ENCODE peak calls at places on chromosomes 7 and 10, in nine cellular contexts. One of them, this sample, is unnamed.

GRCh38 chr10:114308470-114309110 is 69.5 kb downstream of the VWA2 start:
- DNase-seq in thoracic aorta: no peak
- DNase-seq in Kasumi-1: no peak
- DNase-seq in stimulated activated CD8-positive, alpha-beta memory T cell treated with anti-CD3 and anti-CD28 coated beads, Interleukin-15, amount 100 ng/mL, for 24 hours: no peak
- DNase-seq in stimulated activated CD4-positive, alpha-beta T cell treated with anti-CD3 and anti-CD28 coated beads, Interleukin-2, amount 100 ng/mL, for 48 hours: no peak
- DNase-seq in spleen: peak
- DNase-seq in NCI-H446: no peak
- DNase-seq in nucleus accumbens: no peak
- DNase-seq in body of pancreas: no peak
- DNase-seq in this sample: no peak

GRCh38 chr10:124798781-124799180 is 2.8 kb upstream of the ABRAXAS2 start:
- DNase-seq in spleen: no peak
- DNase-seq in body of pancreas: no peak
- DNase-seq in NCI-H446: no peak
- DNase-seq in nucleus accumbens: no peak
- DNase-seq in Kasumi-1: no peak
- DNase-seq in thoracic aorta: no peak
- DNase-seq in stimulated activated CD8-positive, alpha-beta memory T cell treated with anti-CD3 and anti-CD28 coated beads, Interleukin-15, amount 100 ng/mL, for 24 hours: no peak
- DNase-seq in stimulated activated CD4-positive, alpha-beta T cell treated with anti-CD3 and anti-CD28 coated beads, Interleukin-2, amount 100 ng/mL, for 48 hours: no peak
- DNase-seq in this sample: no peak

GRCh38 chr10:28367419-28367818 is 64.6 kb upstream of the MPP7 start:
- DNase-seq in body of pancreas: no peak
- DNase-seq in Kasumi-1: no peak
- DNase-seq in thoracic aorta: no peak
- DNase-seq in nucleus accumbens: no peak
- DNase-seq in stimulated activated CD4-positive, alpha-beta T cell treated with anti-CD3 and anti-CD28 coated beads, Interleukin-2, amount 100 ng/mL, for 48 hours: no peak
- DNase-seq in spleen: no peak
- DNase-seq in NCI-H446: no peak
- DNase-seq in stimulated activated CD8-positive, alpha-beta memory T cell treated with anti-CD3 and anti-CD28 coated beads, Interleukin-15, amount 100 ng/mL, for 24 hours: no peak
- DNase-seq in this sample: no peak

GRCh38 chr10:86752311-86752710 is 4.1 kb upstream of the BMPR1A start:
- DNase-seq in stimulated activated CD8-positive, alpha-beta memory T cell treated with anti-CD3 and anti-CD28 coated beads, Interleukin-15, amount 100 ng/mL, for 24 hours: no peak
- DNase-seq in Kasumi-1: no peak
- DNase-seq in stimulated activated CD4-positive, alpha-beta T cell treated with anti-CD3 and anti-CD28 coated beads, Interleukin-2, amount 100 ng/mL, for 48 hours: no peak
- DNase-seq in body of pancreas: no peak
- DNase-seq in thoracic aorta: no peak
- DNase-seq in nucleus accumbens: no peak
- DNase-seq in spleen: no peak
- DNase-seq in NCI-H446: no peak
- DNase-seq in this sample: no peak

GRCh38 chr10:129959544-129960492 is 4.3 kb downstream of the EBF3 start:
- DNase-seq in body of pancreas: no peak
- DNase-seq in spleen: peak
- DNase-seq in stimulated activated CD4-positive, alpha-beta T cell treated with anti-CD3 and anti-CD28 coated beads, Interleukin-2, amount 100 ng/mL, for 48 hours: no peak
- DNase-seq in nucleus accumbens: no peak
- DNase-seq in Kasumi-1: no peak
- DNase-seq in stimulated activated CD8-positive, alpha-beta memory T cell treated with anti-CD3 and anti-CD28 coated beads, Interleukin-15, amount 100 ng/mL, for 24 hours: no peak
- DNase-seq in thoracic aorta: no peak
- DNase-seq in NCI-H446: peak
- DNase-seq in this sample: no peak

GRCh38 chr10:132397671-132398565 is 918 bp downstream of the PWWP2B start:
- DNase-seq in NCI-H446: no peak
- DNase-seq in Kasumi-1: peak
- DNase-seq in stimulated activated CD4-positive, alpha-beta T cell treated with anti-CD3 and anti-CD28 coated beads, Interleukin-2, amount 100 ng/mL, for 48 hours: peak
- DNase-seq in spleen: peak
- DNase-seq in stimulated activated CD8-positive, alpha-beta memory T cell treated with anti-CD3 and anti-CD28 coated beads, Interleukin-15, amount 100 ng/mL, for 24 hours: no peak
- DNase-seq in thoracic aorta: no peak
- DNase-seq in body of pancreas: peak
- DNase-seq in nucleus accumbens: peak
- DNase-seq in this sample: no peak

GRCh38 chr7:140640727-140641531 is at the start of gene DENND2A:
- DNase-seq in stimulated activated CD8-positive, alpha-beta memory T cell treated with anti-CD3 and anti-CD28 coated beads, Interleukin-15, amount 100 ng/mL, for 24 hours: no peak
- DNase-seq in spleen: peak
- DNase-seq in Kasumi-1: no peak
- DNase-seq in NCI-H446: peak
- DNase-seq in stimulated activated CD4-positive, alpha-beta T cell treated with anti-CD3 and anti-CD28 coated beads, Interleukin-2, amount 100 ng/mL, for 48 hours: no peak
- DNase-seq in nucleus accumbens: peak
- DNase-seq in thoracic aorta: no peak
- DNase-seq in body of pancreas: peak
- DNase-seq in this sample: peak

GRCh38 chr7:102281785-102282184 is 4.9 kb upstream of the SH2B2 start:
- DNase-seq in stimulated activated CD8-positive, alpha-beta memory T cell treated with anti-CD3 and anti-CD28 coated beads, Interleukin-15, amount 100 ng/mL, for 24 hours: no peak
- DNase-seq in thoracic aorta: no peak
- DNase-seq in body of pancreas: no peak
- DNase-seq in spleen: no peak
- DNase-seq in NCI-H446: no peak
- DNase-seq in nucleus accumbens: no peak
- DNase-seq in stimulated activated CD4-positive, alpha-beta T cell treated with anti-CD3 and anti-CD28 coated beads, Interleukin-2, amount 100 ng/mL, for 48 hours: no peak
- DNase-seq in Kasumi-1: no peak
- DNase-seq in this sample: no peak

GRCh38 chr10:15419279-15419874 is 48.3 kb upstream of the FAM171A1 start:
- DNase-seq in stimulated activated CD4-positive, alpha-beta T cell treated with anti-CD3 and anti-CD28 coated beads, Interleukin-2, amount 100 ng/mL, for 48 hours: peak
- DNase-seq in thoracic aorta: no peak
- DNase-seq in spleen: no peak
- DNase-seq in nucleus accumbens: peak
- DNase-seq in stimulated activated CD8-positive, alpha-beta memory T cell treated with anti-CD3 and anti-CD28 coated beads, Interleukin-15, amount 100 ng/mL, for 24 hours: no peak
- DNase-seq in NCI-H446: peak
- DNase-seq in body of pancreas: peak
- DNase-seq in Kasumi-1: peak
- DNase-seq in this sample: no peak

GRCh38 chr10:43906470-43906869 is 257.8 kb upstream of the ZNF32 start:
- DNase-seq in NCI-H446: no peak
- DNase-seq in nucleus accumbens: no peak
- DNase-seq in thoracic aorta: no peak
- DNase-seq in stimulated activated CD4-positive, alpha-beta T cell treated with anti-CD3 and anti-CD28 coated beads, Interleukin-2, amount 100 ng/mL, for 48 hours: no peak
- DNase-seq in spleen: no peak
- DNase-seq in stimulated activated CD8-positive, alpha-beta memory T cell treated with anti-CD3 and anti-CD28 coated beads, Interleukin-15, amount 100 ng/mL, for 24 hours: no peak
- DNase-seq in Kasumi-1: no peak
- DNase-seq in body of pancreas: no peak
- DNase-seq in this sample: no peak

GRCh38 chr7:47401571-47402570 is 180.0 kb downstream of the TNS3 start:
- DNase-seq in Kasumi-1: no peak
- DNase-seq in NCI-H446: no peak
- DNase-seq in nucleus accumbens: no peak
- DNase-seq in stimulated activated CD8-positive, alpha-beta memory T cell treated with anti-CD3 and anti-CD28 coated beads, Interleukin-15, amount 100 ng/mL, for 24 hours: no peak
- DNase-seq in thoracic aorta: no peak
- DNase-seq in spleen: peak
- DNase-seq in body of pancreas: no peak
- DNase-seq in stimulated activated CD4-positive, alpha-beta T cell treated with anti-CD3 and anti-CD28 coated beads, Interleukin-2, amount 100 ng/mL, for 48 hours: no peak
- DNase-seq in this sample: no peak

GRCh38 chr10:74949843-74950765 is 123.7 kb downstream of the KAT6B start:
- DNase-seq in body of pancreas: no peak
- DNase-seq in thoracic aorta: no peak
- DNase-seq in NCI-H446: no peak
- DNase-seq in nucleus accumbens: no peak
- DNase-seq in Kasumi-1: no peak
- DNase-seq in spleen: no peak
- DNase-seq in stimulated activated CD4-positive, alpha-beta T cell treated with anti-CD3 and anti-CD28 coated beads, Interleukin-2, amount 100 ng/mL, for 48 hours: no peak
- DNase-seq in stimulated activated CD8-positive, alpha-beta memory T cell treated with anti-CD3 and anti-CD28 coated beads, Interleukin-15, amount 100 ng/mL, for 24 hours: no peak
- DNase-seq in this sample: no peak

GRCh38 chr7:96538632-96539031 is 171.0 kb downstream of the SEM1 start:
- DNase-seq in stimulated activated CD4-positive, alpha-beta T cell treated with anti-CD3 and anti-CD28 coated beads, Interleukin-2, amount 100 ng/mL, for 48 hours: no peak
- DNase-seq in NCI-H446: no peak
- DNase-seq in Kasumi-1: peak
- DNase-seq in nucleus accumbens: no peak
- DNase-seq in stimulated activated CD8-positive, alpha-beta memory T cell treated with anti-CD3 and anti-CD28 coated beads, Interleukin-15, amount 100 ng/mL, for 24 hours: no peak
- DNase-seq in spleen: no peak
- DNase-seq in thoracic aorta: no peak
- DNase-seq in body of pancreas: no peak
- DNase-seq in this sample: no peak

GRCh38 chr7:108442039-108442568 is 14.1 kb downstream of the NRCAM start:
- DNase-seq in stimulated activated CD8-positive, alpha-beta memory T cell treated with anti-CD3 and anti-CD28 coated beads, Interleukin-15, amount 100 ng/mL, for 24 hours: no peak
- DNase-seq in NCI-H446: peak
- DNase-seq in Kasumi-1: no peak
- DNase-seq in nucleus accumbens: no peak
- DNase-seq in spleen: no peak
- DNase-seq in body of pancreas: no peak
- DNase-seq in stimulated activated CD4-positive, alpha-beta T cell treated with anti-CD3 and anti-CD28 coated beads, Interleukin-2, amount 100 ng/mL, for 48 hours: peak
- DNase-seq in thoracic aorta: no peak
- DNase-seq in this sample: no peak

GRCh38 chr10:13773043-13773442 is 186.3 kb downstream of the PRPF18 start:
- DNase-seq in stimulated activated CD8-positive, alpha-beta memory T cell treated with anti-CD3 and anti-CD28 coated beads, Interleukin-15, amount 100 ng/mL, for 24 hours: no peak
- DNase-seq in spleen: no peak
- DNase-seq in Kasumi-1: no peak
- DNase-seq in NCI-H446: no peak
- DNase-seq in body of pancreas: no peak
- DNase-seq in nucleus accumbens: no peak
- DNase-seq in stimulated activated CD4-positive, alpha-beta T cell treated with anti-CD3 and anti-CD28 coated beads, Interleukin-2, amount 100 ng/mL, for 48 hours: no peak
- DNase-seq in thoracic aorta: no peak
- DNase-seq in this sample: no peak

GRCh38 chr7:29289156-29290021 is 94.8 kb downstream of the CHN2 start:
- DNase-seq in spleen: peak
- DNase-seq in Kasumi-1: no peak
- DNase-seq in body of pancreas: peak
- DNase-seq in stimulated activated CD4-positive, alpha-beta T cell treated with anti-CD3 and anti-CD28 coated beads, Interleukin-2, amount 100 ng/mL, for 48 hours: no peak
- DNase-seq in thoracic aorta: no peak
- DNase-seq in NCI-H446: peak
- DNase-seq in nucleus accumbens: peak
- DNase-seq in stimulated activated CD8-positive, alpha-beta memory T cell treated with anti-CD3 and anti-CD28 coated beads, Interleukin-15, amount 100 ng/mL, for 24 hours: no peak
- DNase-seq in this sample: no peak

GRCh38 chr10:44258019-44258418 is 126.9 kb downstream of the CXCL12 start:
- DNase-seq in thoracic aorta: no peak
- DNase-seq in spleen: no peak
- DNase-seq in stimulated activated CD4-positive, alpha-beta T cell treated with anti-CD3 and anti-CD28 coated beads, Interleukin-2, amount 100 ng/mL, for 48 hours: no peak
- DNase-seq in Kasumi-1: no peak
- DNase-seq in NCI-H446: no peak
- DNase-seq in stimulated activated CD8-positive, alpha-beta memory T cell treated with anti-CD3 and anti-CD28 coated beads, Interleukin-15, amount 100 ng/mL, for 24 hours: no peak
- DNase-seq in nucleus accumbens: no peak
- DNase-seq in body of pancreas: no peak
- DNase-seq in this sample: no peak

GRCh38 chr7:117047496-117047895 is 94.2 kb downstream of the ST7 start:
- DNase-seq in thoracic aorta: no peak
- DNase-seq in stimulated activated CD8-positive, alpha-beta memory T cell treated with anti-CD3 and anti-CD28 coated beads, Interleukin-15, amount 100 ng/mL, for 24 hours: no peak
- DNase-seq in Kasumi-1: no peak
- DNase-seq in spleen: no peak
- DNase-seq in NCI-H446: no peak
- DNase-seq in body of pancreas: no peak
- DNase-seq in nucleus accumbens: no peak
- DNase-seq in stimulated activated CD4-positive, alpha-beta T cell treated with anti-CD3 and anti-CD28 coated beads, Interleukin-2, amount 100 ng/mL, for 48 hours: no peak
- DNase-seq in this sample: no peak

GRCh38 chr10:74544106-74544505 is 282.3 kb upstream of the KAT6B start:
- DNase-seq in spleen: no peak
- DNase-seq in nucleus accumbens: no peak
- DNase-seq in body of pancreas: no peak
- DNase-seq in NCI-H446: no peak
- DNase-seq in Kasumi-1: no peak
- DNase-seq in thoracic aorta: no peak
- DNase-seq in stimulated activated CD4-positive, alpha-beta T cell treated with anti-CD3 and anti-CD28 coated beads, Interleukin-2, amount 100 ng/mL, for 48 hours: no peak
- DNase-seq in stimulated activated CD8-positive, alpha-beta memory T cell treated with anti-CD3 and anti-CD28 coated beads, Interleukin-15, amount 100 ng/mL, for 24 hours: no peak
- DNase-seq in this sample: no peak

GRCh38 chr7:142632291-142633134 is 116.8 kb upstream of the PRSS1 start:
- DNase-seq in body of pancreas: peak
- DNase-seq in stimulated activated CD8-positive, alpha-beta memory T cell treated with anti-CD3 and anti-CD28 coated beads, Interleukin-15, amount 100 ng/mL, for 24 hours: peak
- DNase-seq in NCI-H446: peak
- DNase-seq in Kasumi-1: peak
- DNase-seq in spleen: peak
- DNase-seq in thoracic aorta: no peak
- DNase-seq in nucleus accumbens: peak
- DNase-seq in stimulated activated CD4-positive, alpha-beta T cell treated with anti-CD3 and anti-CD28 coated beads, Interleukin-2, amount 100 ng/mL, for 48 hours: peak
- DNase-seq in this sample: no peak

GRCh38 chr7:71393661-71394060 is 261.7 kb downstream of the GALNT17 start:
- DNase-seq in thoracic aorta: no peak
- DNase-seq in body of pancreas: no peak
- DNase-seq in Kasumi-1: no peak
- DNase-seq in stimulated activated CD8-positive, alpha-beta memory T cell treated with anti-CD3 and anti-CD28 coated beads, Interleukin-15, amount 100 ng/mL, for 24 hours: no peak
- DNase-seq in nucleus accumbens: no peak
- DNase-seq in spleen: no peak
- DNase-seq in NCI-H446: no peak
- DNase-seq in stimulated activated CD4-positive, alpha-beta T cell treated with anti-CD3 and anti-CD28 coated beads, Interleukin-2, amount 100 ng/mL, for 48 hours: no peak
- DNase-seq in this sample: no peak

GRCh38 chr10:110530131-110530831 is 32.6 kb downstream of the DUSP5 start:
- DNase-seq in thoracic aorta: no peak
- DNase-seq in NCI-H446: no peak
- DNase-seq in spleen: peak
- DNase-seq in body of pancreas: peak
- DNase-seq in stimulated activated CD4-positive, alpha-beta T cell treated with anti-CD3 and anti-CD28 coated beads, Interleukin-2, amount 100 ng/mL, for 48 hours: no peak
- DNase-seq in nucleus accumbens: no peak
- DNase-seq in stimulated activated CD8-positive, alpha-beta memory T cell treated with anti-CD3 and anti-CD28 coated beads, Interleukin-15, amount 100 ng/mL, for 24 hours: no peak
- DNase-seq in Kasumi-1: no peak
- DNase-seq in this sample: no peak

GRCh38 chr10:93916257-93917063 is 22.7 kb downstream of the SLC35G1 start:
- DNase-seq in Kasumi-1: peak
- DNase-seq in thoracic aorta: no peak
- DNase-seq in stimulated activated CD4-positive, alpha-beta T cell treated with anti-CD3 and anti-CD28 coated beads, Interleukin-2, amount 100 ng/mL, for 48 hours: no peak
- DNase-seq in spleen: no peak
- DNase-seq in stimulated activated CD8-positive, alpha-beta memory T cell treated with anti-CD3 and anti-CD28 coated beads, Interleukin-15, amount 100 ng/mL, for 24 hours: no peak
- DNase-seq in NCI-H446: peak
- DNase-seq in nucleus accumbens: no peak
- DNase-seq in body of pancreas: no peak
- DNase-seq in this sample: no peak